ENCODE peak calls at places on chromosomes 4 and X, in eight cellular contexts. R is progenitor cell of endocrine pancreas, S is left ventricle myocardium inferior, H is SK-N-SH, Q is kidney epithelial cell, G is IMR-90, N is AG10803, U is HCT116. P is an unnamed sample.

GRCh38 chrX:95903490-95903889 is 781.2 kb upstream of the DIAPH2 start:
- DNase-seq in R (no peak), S (no peak), H (no peak), Q (no peak), G (no peak), N (no peak), U (no peak), P (no peak)

GRCh38 chr4:78069309-78069708 is 12.2 kb downstream of the FRAS1 start:
- DNase-seq in R (no peak), S (no peak), H (no peak), Q (no peak), G (no peak), N (no peak), U (no peak), P (no peak)

GRCh38 chr4:39706829-39707511 is 9.0 kb downstream of the UBE2K start:
- DNase-seq in R (no peak), S (no peak), H (no peak), Q (no peak), G (no peak), N (peak), U (no peak), P (no peak)

GRCh38 chr4:40333921-40334352 is 1.2 kb upstream of the CHRNA9 start:
- DNase-seq in R (no peak), S (no peak), H (peak), Q (peak), G (peak), N (peak), U (peak), P (no peak)

GRCh38 chrX:33205321-33205720 is 6.0 kb downstream of the DMD start:
- DNase-seq in R (no peak), S (no peak), H (no peak), Q (no peak), G (peak), N (no peak), U (no peak), P (no peak)

GRCh38 chr4:170736710-170737109 is 647.0 kb upstream of the AADAT start:
- DNase-seq in R (no peak), S (no peak), H (no peak), Q (peak), G (no peak), N (no peak), U (no peak), P (no peak)

GRCh38 chr4:119105605-119106004 is 30.0 kb upstream of the MYOZ2 start:
- DNase-seq in R (no peak), S (no peak), H (no peak), Q (no peak), G (no peak), N (peak), U (no peak), P (no peak)

GRCh38 chr4:27616166-27616565 is 755.5 kb downstream of the STIM2 start:
- DNase-seq in R (no peak), S (no peak), H (no peak), Q (peak), G (no peak), N (no peak), U (no peak), P (no peak)

GRCh38 chr4:25795566-25796454 is 67.0 kb downstream of the SEL1L3 start:
- DNase-seq in R (no peak), S (no peak), H (no peak), Q (peak), G (peak), N (peak), U (no peak), P (no peak)

GRCh38 chr4:114905017-114905416 is 208.4 kb downstream of the NDST4 start:
- DNase-seq in R (no peak), S (no peak), H (no peak), Q (no peak), G (no peak), N (no peak), U (no peak), P (no peak)

GRCh38 chr4:2862528-2862927 is 18.9 kb downstream of the ADD1 start:
- DNase-seq in R (no peak), S (no peak), H (no peak), Q (peak), G (peak), N (peak), U (peak), P (no peak)

GRCh38 chrX:75228854-75229253 is 45.0 kb upstream of the UPRT start:
- DNase-seq in R (no peak), S (no peak), H (no peak), Q (no peak), G (no peak), N (no peak), U (no peak), P (no peak)

GRCh38 chrX:39653656-39654055 is 444.1 kb downstream of the BCOR start:
- DNase-seq in R (no peak), S (no peak), H (no peak), Q (no peak), G (no peak), N (peak), U (no peak), P (no peak)

GRCh38 chr4:145278341-145279121 is 98.1 kb upstream of the OTUD4 start:
- DNase-seq in R (no peak), S (no peak), H (no peak), Q (no peak), G (peak), N (peak), U (no peak), P (no peak)

GRCh38 chr4:78477276-78477675 is 74.3 kb upstream of the ANXA3 start:
- DNase-seq in R (no peak), S (no peak), H (no peak), Q (no peak), G (peak), N (peak), U (no peak), P (no peak)

GRCh38 chrX:95718746-95719145 is 965.9 kb upstream of the DIAPH2 start:
- DNase-seq in R (no peak), S (no peak), H (no peak), Q (no peak), G (no peak), N (no peak), U (no peak), P (no peak)

GRCh38 chr4:39530682-39531081 is 3.4 kb upstream of the UGDH start:
- DNase-seq in R (no peak), S (no peak), H (no peak), Q (no peak), G (no peak), N (no peak), U (no peak), P (no peak)

GRCh38 chrX:134013092-134013497 is 27.7 kb upstream of the GPC3 start:
- DNase-seq in R (no peak), S (no peak), H (no peak), Q (no peak), G (no peak), N (peak), U (no peak), P (no peak)

GRCh38 chr4:40606239-40606767 is 23.4 kb downstream of the RBM47 start:
- DNase-seq in R (no peak), S (no peak), H (no peak), Q (no peak), G (no peak), N (no peak), U (no peak), P (no peak)

GRCh38 chr4:105895324-105895608 is at the start of gene NPNT:
- DNase-seq in R (peak), S (no peak), H (peak), Q (no peak), G (no peak), N (no peak), U (no peak), P (no peak)

GRCh38 chr4:105896461-105896939 is 1.2 kb downstream of the NPNT start:
- DNase-seq in R (no peak), S (no peak), H (no peak), Q (no peak), G (no peak), N (no peak), U (no peak), P (no peak)

GRCh38 chr4:105894570-105895323 is 524 bp upstream of the NPNT start:
- DNase-seq in R (no peak), S (no peak), H (no peak), Q (no peak), G (no peak), N (peak), U (peak), P (no peak)

GRCh38 chr4:105896984-105897760 is 1.9 kb downstream of the NPNT start:
- DNase-seq in R (no peak), S (no peak), H (no peak), Q (no peak), G (no peak), N (no peak), U (no peak), P (no peak)

DNA sequence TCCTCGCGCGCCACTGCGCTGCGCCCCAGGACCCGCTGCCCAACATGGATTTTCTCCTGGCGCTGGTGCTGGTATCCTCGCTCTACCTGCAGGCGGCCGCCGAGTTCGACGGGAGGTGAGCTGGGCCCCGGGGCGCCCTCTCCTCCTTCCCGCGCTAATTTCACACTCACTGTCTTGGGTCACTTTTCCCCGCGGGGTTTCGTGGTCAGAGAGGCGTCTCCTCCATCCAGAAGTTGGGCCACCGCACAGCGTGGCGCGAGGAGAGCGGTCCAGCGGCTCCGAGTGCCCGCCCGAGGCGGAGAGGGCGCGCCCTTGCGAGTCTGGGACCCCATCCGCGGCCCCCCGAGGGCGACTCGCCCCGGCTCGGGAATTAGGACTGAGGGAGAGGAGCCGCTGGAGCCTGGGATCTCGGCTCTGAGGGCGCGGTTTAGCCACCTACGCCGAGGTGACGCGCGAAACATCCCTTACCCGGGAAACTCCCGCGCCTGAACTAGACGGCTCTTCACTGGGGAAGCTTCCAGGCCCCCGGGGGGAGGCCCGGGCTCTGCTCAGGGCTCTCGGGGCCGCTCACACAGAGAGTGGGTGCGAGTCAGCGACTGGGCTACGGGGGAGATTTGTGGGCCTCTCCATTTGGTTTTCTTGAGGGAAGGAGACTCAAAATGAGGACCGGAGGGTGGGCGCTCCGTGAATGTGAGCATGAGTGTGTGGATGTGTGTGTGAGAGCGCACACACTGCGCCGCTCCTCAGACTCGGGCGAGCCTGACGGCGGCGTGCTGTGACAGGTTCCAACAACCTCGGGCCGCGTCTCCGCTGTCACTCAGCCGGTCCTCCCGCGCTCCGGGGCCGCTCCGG is 564 bp downstream of the NPNT start:
- DNase-seq in R (peak), S (peak), H (peak), Q (no peak), G (no peak), N (no peak), U (no peak), P (peak)
- TF ChIP-seq CTCF in R (peak), S (peak), H (no peak), Q (peak), G (no peak), N (no peak), U (no peak), P (peak)

DNA sequence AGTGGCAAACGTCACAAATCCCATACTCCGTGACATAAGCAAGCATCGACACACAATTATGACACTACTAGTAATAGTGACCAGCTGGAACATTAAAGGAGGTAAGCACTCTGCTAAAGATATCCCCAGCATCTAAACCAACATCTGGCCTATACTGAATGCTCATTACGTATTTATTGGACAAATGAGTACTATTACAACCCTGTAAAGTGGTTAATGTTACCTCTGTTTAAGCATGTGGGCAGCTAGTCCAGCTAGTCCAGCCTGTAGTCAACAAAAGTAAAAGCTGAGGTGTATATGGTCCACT is 419 bp upstream of the RPGR start:
- DNase-seq in R (no peak), S (no peak), H (no peak), Q (no peak), G (no peak), N (no peak), U (no peak), P (no peak)
- TF ChIP-seq CTCF in R (no peak), S (peak), H (no peak), Q (no peak), G (no peak), N (no peak), U (no peak), P (peak)

GRCh38 chrX:3548743-3549441 is 164.6 kb downstream of the PRKX start:
- DNase-seq in R (no peak), S (no peak), H (peak), Q (no peak), G (peak), N (peak), U (peak), P (no peak)
- TF ChIP-seq CTCF in R (peak), S (peak), H (peak), Q (peak), G (peak), N (peak), U (peak), P (peak)

GRCh38 chrX:70762285-70762684 is 146.2 kb downstream of the TEX11 start:
- DNase-seq in R (no peak), S (no peak), H (no peak), Q (no peak), G (no peak), N (no peak), U (peak), P (no peak)
- TF ChIP-seq CTCF in R (no peak), S (no peak), H (peak), Q (no peak), G (no peak), N (no peak), U (peak), P (no peak)

GRCh38 chr4:46793036-46793435 is 116.0 kb downstream of the COX7B2 start:
- DNase-seq in R (no peak), S (no peak), H (no peak), Q (no peak), G (no peak), N (no peak), U (no peak), P (no peak)
- TF ChIP-seq CTCF in R (no peak), S (no peak), H (no peak), Q (no peak), G (no peak), N (no peak), U (no peak), P (no peak)

DNA sequence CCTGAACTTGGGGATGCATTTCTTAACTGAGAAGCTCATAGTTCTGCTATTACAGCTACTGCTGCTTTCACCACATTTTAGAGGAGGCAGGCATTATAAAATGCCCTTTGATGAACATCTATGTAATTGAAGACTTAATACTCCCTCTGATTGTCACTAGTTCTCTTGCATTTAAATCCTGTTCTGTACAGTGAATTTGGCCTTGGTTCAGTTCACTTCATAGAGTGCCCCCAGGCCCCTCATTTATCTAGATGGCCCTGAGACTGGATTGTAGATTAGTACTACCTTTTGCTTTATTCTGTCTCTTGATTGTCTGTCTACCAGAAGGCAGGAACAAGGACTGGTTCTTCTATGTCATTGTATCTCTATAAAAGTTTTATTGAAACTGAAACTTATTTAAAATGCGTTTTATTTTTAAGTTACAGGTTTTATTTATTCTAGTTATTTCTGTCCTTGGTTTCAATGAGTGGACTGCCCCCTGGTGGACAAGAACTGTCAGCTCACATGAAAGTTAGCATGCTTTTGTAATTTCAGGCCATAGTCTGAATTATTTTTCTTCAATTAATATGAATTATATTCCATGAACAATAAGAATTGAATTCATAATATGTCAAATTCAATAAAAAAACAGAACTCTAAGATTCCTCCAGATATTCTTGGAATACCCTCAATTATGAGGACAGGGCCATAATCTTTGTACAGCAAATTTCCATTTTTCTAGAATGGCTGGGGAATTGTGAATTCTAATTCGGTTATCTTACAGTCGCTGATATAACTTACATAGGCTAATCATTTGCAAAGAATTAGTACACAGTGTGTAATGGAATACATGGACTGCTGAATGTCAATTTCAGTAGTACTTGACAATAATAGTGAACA is 47.2 kb upstream of the TMEM33 start:
- DNase-seq in R (no peak), S (no peak), H (no peak), Q (peak), G (peak), N (peak), U (peak), P (no peak)
- TF ChIP-seq CTCF in R (peak), S (peak), H (peak), Q (peak), G (peak), N (peak), U (peak), P (peak)

DNA sequence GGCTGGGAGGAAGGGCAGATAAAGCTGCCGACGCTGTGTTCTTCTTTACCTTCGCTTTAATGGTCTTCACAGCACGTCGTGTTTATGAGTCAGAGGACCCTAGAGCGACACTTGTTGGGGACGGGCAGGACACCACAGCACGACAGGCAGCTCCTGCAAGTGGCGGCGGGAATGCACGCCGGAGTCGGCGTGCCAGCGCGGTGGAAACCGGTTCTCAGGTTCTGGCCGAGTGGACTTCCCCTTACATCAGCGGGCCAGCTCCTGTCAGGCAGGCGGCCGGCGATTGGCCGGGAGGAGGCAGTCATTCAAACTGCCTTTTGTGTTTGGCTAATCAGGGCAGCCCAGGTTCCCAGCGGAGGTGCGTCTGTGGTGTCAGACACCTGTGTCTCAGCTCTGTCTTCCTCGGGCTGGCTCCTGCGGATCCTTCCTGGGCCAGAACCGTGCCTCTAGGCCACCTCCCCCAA is 150.9 kb downstream of the SHROOM3 start:
- DNase-seq in R (peak), S (peak), H (no peak), Q (no peak), G (no peak), N (no peak), U (peak), P (peak)
- TF ChIP-seq CTCF in R (peak), S (peak), H (no peak), Q (peak), G (no peak), N (peak), U (no peak), P (peak)

GRCh38 chr4:110620352-110621327 is 2.2 kb downstream of the PITX2 start:
- DNase-seq in R (peak), S (no peak), H (peak), Q (no peak), G (no peak), N (no peak), U (no peak), P (no peak)
- TF ChIP-seq CTCF in R (peak), S (no peak), H (peak), Q (no peak), G (no peak), N (no peak), U (no peak), P (peak)

DNA sequence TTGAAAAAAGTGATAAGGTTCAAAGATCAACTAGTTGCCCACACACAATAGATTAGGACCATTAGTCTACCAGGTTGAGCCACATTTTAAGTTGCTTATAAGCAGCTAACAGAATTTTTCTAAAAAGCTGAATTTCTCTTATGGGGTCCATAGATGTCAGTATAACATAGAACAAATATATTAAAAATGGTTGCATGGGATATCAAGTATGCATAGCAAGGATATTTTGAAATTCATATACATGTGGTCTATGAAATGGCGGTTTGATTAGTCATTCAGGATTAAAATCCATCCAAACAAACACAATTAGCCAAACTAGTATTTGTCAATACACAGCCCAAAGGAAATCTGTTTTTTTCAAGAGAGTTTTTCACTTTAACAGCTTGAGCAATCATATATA is 33.5 kb upstream of the AMOT start:
- DNase-seq in R (no peak), S (no peak), H (no peak), Q (no peak), G (peak), N (peak), U (no peak), P (no peak)
- TF ChIP-seq CTCF in R (peak), S (no peak), H (peak), Q (no peak), G (peak), N (peak), U (no peak), P (peak)